ENCODE peak calls at places on chromosomes 13 and 19, in ten cellular contexts. One of them, this sample, is unnamed.

GRCh38 chr19:37654833-37655688 is at the start of gene ZFP30:
- DNase-seq in AG10803: peak
- DNase-seq in left lung: peak
- DNase-seq in suprapubic skin: peak
- DNase-seq in upper lobe of left lung: peak
- DNase-seq in ovary: peak
- DNase-seq in tibial nerve: peak
- DNase-seq in A549: peak
- DNase-seq in choroid plexus epithelial cell: peak
- DNase-seq in foreskin fibroblast: peak
- DNase-seq in this sample: peak

GRCh38 chr13:67097856-67098255 is 132.3 kb downstream of the PCDH9 start:
- DNase-seq in upper lobe of left lung: no peak
- DNase-seq in A549: no peak
- DNase-seq in AG10803: no peak
- DNase-seq in left lung: no peak
- DNase-seq in ovary: no peak
- DNase-seq in choroid plexus epithelial cell: no peak
- DNase-seq in tibial nerve: no peak
- DNase-seq in suprapubic skin: no peak
- DNase-seq in foreskin fibroblast: no peak
- DNase-seq in this sample: no peak

GRCh38 chr13:27868639-27869435 is 51.0 kb upstream of the PDX1 start:
- DNase-seq in foreskin fibroblast: peak
- DNase-seq in tibial nerve: no peak
- DNase-seq in AG10803: peak
- DNase-seq in A549: peak
- DNase-seq in upper lobe of left lung: no peak
- DNase-seq in suprapubic skin: no peak
- DNase-seq in choroid plexus epithelial cell: peak
- DNase-seq in left lung: no peak
- DNase-seq in ovary: no peak
- DNase-seq in this sample: no peak

GRCh38 chr13:112341446-112341845 is 34.7 kb upstream of the SPACA7 start:
- DNase-seq in foreskin fibroblast: no peak
- DNase-seq in choroid plexus epithelial cell: no peak
- DNase-seq in left lung: no peak
- DNase-seq in AG10803: no peak
- DNase-seq in tibial nerve: no peak
- DNase-seq in upper lobe of left lung: no peak
- DNase-seq in suprapubic skin: no peak
- DNase-seq in ovary: no peak
- DNase-seq in A549: no peak
- DNase-seq in this sample: no peak

GRCh38 chr19:46076951-46077814 is 36.4 kb upstream of the IGFL4 start:
- DNase-seq in foreskin fibroblast: peak
- DNase-seq in AG10803: peak
- DNase-seq in suprapubic skin: no peak
- DNase-seq in choroid plexus epithelial cell: peak
- DNase-seq in A549: peak
- DNase-seq in left lung: no peak
- DNase-seq in upper lobe of left lung: peak
- DNase-seq in ovary: no peak
- DNase-seq in tibial nerve: peak
- DNase-seq in this sample: no peak

GRCh38 chr19:32018014-32018413 is 327.4 kb upstream of the ZNF507 start:
- DNase-seq in left lung: no peak
- DNase-seq in AG10803: peak
- DNase-seq in suprapubic skin: no peak
- DNase-seq in tibial nerve: peak
- DNase-seq in A549: no peak
- DNase-seq in foreskin fibroblast: peak
- DNase-seq in ovary: peak
- DNase-seq in choroid plexus epithelial cell: peak
- DNase-seq in upper lobe of left lung: no peak
- DNase-seq in this sample: no peak

GRCh38 chr13:110161112-110161897 is 145.7 kb downstream of the COL4A1 start:
- DNase-seq in suprapubic skin: no peak
- DNase-seq in left lung: peak
- DNase-seq in A549: no peak
- DNase-seq in tibial nerve: peak
- DNase-seq in ovary: no peak
- DNase-seq in AG10803: no peak
- DNase-seq in foreskin fibroblast: no peak
- DNase-seq in upper lobe of left lung: no peak
- DNase-seq in choroid plexus epithelial cell: no peak
- DNase-seq in this sample: no peak

GRCh38 chr19:11659612-11660011 is 62.3 kb downstream of the ZNF627 start:
- DNase-seq in left lung: no peak
- DNase-seq in AG10803: peak
- DNase-seq in suprapubic skin: no peak
- DNase-seq in A549: no peak
- DNase-seq in foreskin fibroblast: peak
- DNase-seq in choroid plexus epithelial cell: peak
- DNase-seq in upper lobe of left lung: no peak
- DNase-seq in ovary: no peak
- DNase-seq in tibial nerve: no peak
- DNase-seq in this sample: no peak

GRCh38 chr13:51541809-51542258 is 42.4 kb upstream of the WDFY2 start:
- DNase-seq in A549: peak
- DNase-seq in suprapubic skin: no peak
- DNase-seq in left lung: no peak
- DNase-seq in AG10803: no peak
- DNase-seq in foreskin fibroblast: no peak
- DNase-seq in upper lobe of left lung: no peak
- DNase-seq in tibial nerve: no peak
- DNase-seq in choroid plexus epithelial cell: no peak
- DNase-seq in ovary: no peak
- DNase-seq in this sample: no peak

GRCh38 chr13:49810464-49810824 is 18.0 kb upstream of the KPNA3 start:
- DNase-seq in foreskin fibroblast: no peak
- DNase-seq in choroid plexus epithelial cell: no peak
- DNase-seq in left lung: no peak
- DNase-seq in AG10803: no peak
- DNase-seq in ovary: no peak
- DNase-seq in tibial nerve: no peak
- DNase-seq in suprapubic skin: no peak
- DNase-seq in A549: no peak
- DNase-seq in upper lobe of left lung: no peak
- DNase-seq in this sample: no peak

GRCh38 chr13:26695360-26695705 is 65.3 kb downstream of the GPR12 start:
- DNase-seq in choroid plexus epithelial cell: no peak
- DNase-seq in AG10803: peak
- DNase-seq in suprapubic skin: no peak
- DNase-seq in ovary: no peak
- DNase-seq in A549: no peak
- DNase-seq in foreskin fibroblast: peak
- DNase-seq in left lung: no peak
- DNase-seq in tibial nerve: no peak
- DNase-seq in upper lobe of left lung: peak
- DNase-seq in this sample: no peak

GRCh38 chr13:106555631-106556328 is 12.2 kb downstream of the ARGLU1 start:
- DNase-seq in upper lobe of left lung: no peak
- DNase-seq in left lung: no peak
- DNase-seq in AG10803: no peak
- DNase-seq in ovary: no peak
- DNase-seq in tibial nerve: no peak
- DNase-seq in A549: no peak
- DNase-seq in foreskin fibroblast: peak
- DNase-seq in suprapubic skin: no peak
- DNase-seq in choroid plexus epithelial cell: peak
- DNase-seq in this sample: no peak

GRCh38 chr13:74966814-74967213 is 515.2 kb downstream of the TBC1D4 start:
- DNase-seq in choroid plexus epithelial cell: peak
- DNase-seq in foreskin fibroblast: peak
- DNase-seq in AG10803: peak
- DNase-seq in upper lobe of left lung: no peak
- DNase-seq in ovary: no peak
- DNase-seq in tibial nerve: no peak
- DNase-seq in left lung: no peak
- DNase-seq in A549: no peak
- DNase-seq in suprapubic skin: no peak
- DNase-seq in this sample: no peak

GRCh38 chr13:44128522-44128921 is 245.1 kb upstream of the SERP2 start:
- DNase-seq in upper lobe of left lung: no peak
- DNase-seq in tibial nerve: no peak
- DNase-seq in A549: no peak
- DNase-seq in suprapubic skin: no peak
- DNase-seq in AG10803: peak
- DNase-seq in left lung: no peak
- DNase-seq in choroid plexus epithelial cell: no peak
- DNase-seq in foreskin fibroblast: peak
- DNase-seq in ovary: no peak
- DNase-seq in this sample: no peak
- TF ChIP-seq CTCF in upper lobe of left lung: no peak
- TF ChIP-seq CTCF in tibial nerve: no peak
- TF ChIP-seq CTCF in A549: no peak
- TF ChIP-seq CTCF in suprapubic skin: no peak
- TF ChIP-seq CTCF in AG10803: peak
- TF ChIP-seq CTCF in left lung: no peak
- TF ChIP-seq CTCF in choroid plexus epithelial cell: no peak
- TF ChIP-seq CTCF in foreskin fibroblast: no peak
- TF ChIP-seq CTCF in ovary: no peak
- TF ChIP-seq CTCF in this sample: no peak

DNA sequence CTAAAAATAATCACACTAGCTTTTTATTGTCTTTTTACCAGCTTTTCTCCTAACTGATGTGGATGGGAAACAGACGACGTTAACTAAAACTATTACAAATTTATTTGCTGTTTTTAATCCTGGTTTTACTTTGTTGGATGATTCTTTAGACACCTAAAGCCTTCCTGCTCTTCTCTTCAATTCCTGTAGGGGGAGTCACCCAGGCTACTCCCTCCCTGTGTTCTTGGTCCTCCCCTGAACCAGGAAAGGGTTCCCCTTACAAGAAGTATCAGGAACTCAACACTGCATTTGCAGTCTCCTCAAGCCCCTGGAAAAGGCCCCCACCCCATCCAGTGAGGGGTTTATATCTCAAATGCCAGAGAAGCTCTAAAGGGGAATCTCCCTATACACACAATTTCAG is 206.1 kb downstream of the SUCLA2 start:
- DNase-seq in tibial nerve: no peak
- DNase-seq in choroid plexus epithelial cell: peak
- DNase-seq in A549: peak
- DNase-seq in upper lobe of left lung: no peak
- DNase-seq in left lung: no peak
- DNase-seq in suprapubic skin: no peak
- DNase-seq in ovary: no peak
- DNase-seq in foreskin fibroblast: peak
- DNase-seq in AG10803: peak
- DNase-seq in this sample: no peak
- TF ChIP-seq CTCF in tibial nerve: no peak
- TF ChIP-seq CTCF in choroid plexus epithelial cell: peak
- TF ChIP-seq CTCF in A549: no peak
- TF ChIP-seq CTCF in upper lobe of left lung: no peak
- TF ChIP-seq CTCF in left lung: peak
- TF ChIP-seq CTCF in suprapubic skin: no peak
- TF ChIP-seq CTCF in ovary: no peak
- TF ChIP-seq CTCF in foreskin fibroblast: peak
- TF ChIP-seq CTCF in AG10803: peak
- TF ChIP-seq CTCF in this sample: no peak

GRCh38 chr13:60922526-60923231 is 493.0 kb downstream of the PCDH20 start:
- DNase-seq in left lung: no peak
- DNase-seq in AG10803: no peak
- DNase-seq in ovary: no peak
- DNase-seq in A549: no peak
- DNase-seq in suprapubic skin: no peak
- DNase-seq in upper lobe of left lung: no peak
- DNase-seq in tibial nerve: no peak
- DNase-seq in choroid plexus epithelial cell: no peak
- DNase-seq in foreskin fibroblast: no peak
- DNase-seq in this sample: no peak
- TF ChIP-seq CTCF in left lung: no peak
- TF ChIP-seq CTCF in AG10803: no peak
- TF ChIP-seq CTCF in ovary: no peak
- TF ChIP-seq CTCF in A549: no peak
- TF ChIP-seq CTCF in suprapubic skin: no peak
- TF ChIP-seq CTCF in upper lobe of left lung: no peak
- TF ChIP-seq CTCF in tibial nerve: no peak
- TF ChIP-seq CTCF in choroid plexus epithelial cell: no peak
- TF ChIP-seq CTCF in foreskin fibroblast: no peak
- TF ChIP-seq CTCF in this sample: no peak

DNA sequence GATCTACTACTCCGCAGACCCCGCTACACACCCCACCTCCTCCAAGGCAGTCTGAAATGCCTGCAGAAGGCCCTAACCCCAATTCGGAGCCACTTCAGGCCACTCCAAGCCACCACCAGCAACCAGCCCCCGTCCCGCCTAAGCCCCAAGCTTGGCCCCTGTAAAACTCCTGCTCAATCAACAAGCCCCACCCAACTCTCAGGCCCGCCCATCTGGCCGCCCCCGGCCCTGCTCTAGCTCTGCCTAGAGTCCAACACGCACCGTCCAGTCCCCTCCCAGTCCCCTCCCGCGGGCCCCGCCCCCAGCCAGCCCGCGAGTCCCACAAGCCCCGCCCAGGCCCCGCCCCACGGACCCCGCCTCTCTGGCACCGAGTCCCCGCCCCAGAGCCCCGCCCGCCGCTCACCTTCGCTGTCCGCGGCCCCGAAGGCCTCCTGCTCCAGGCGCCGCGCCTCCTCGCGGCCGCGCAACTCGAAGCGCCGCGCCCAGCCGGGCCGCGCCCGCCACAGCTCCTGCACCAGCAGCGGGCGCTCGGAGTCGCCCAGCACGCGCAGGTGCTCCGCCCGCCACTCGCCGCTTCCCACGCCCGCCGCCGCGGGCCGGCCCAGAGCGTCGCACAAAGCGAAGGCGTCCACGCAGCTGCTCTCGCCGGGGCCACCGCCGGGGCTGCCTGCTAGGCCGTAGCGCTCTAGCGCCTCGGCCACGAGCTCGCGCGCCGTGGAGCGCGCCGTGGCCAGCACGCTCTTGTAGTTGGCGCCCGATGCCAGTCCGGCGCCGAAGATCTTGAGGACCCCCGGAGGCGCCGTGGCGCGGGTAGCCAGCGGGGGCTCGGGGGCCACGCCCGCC is 1.6 kb downstream of the RASIP1 start:
- DNase-seq in suprapubic skin: peak
- DNase-seq in left lung: peak
- DNase-seq in AG10803: peak
- DNase-seq in upper lobe of left lung: peak
- DNase-seq in tibial nerve: peak
- DNase-seq in choroid plexus epithelial cell: peak
- DNase-seq in ovary: peak
- DNase-seq in A549: peak
- DNase-seq in foreskin fibroblast: peak
- DNase-seq in this sample: peak
- TF ChIP-seq CTCF in suprapubic skin: no peak
- TF ChIP-seq CTCF in left lung: no peak
- TF ChIP-seq CTCF in AG10803: no peak
- TF ChIP-seq CTCF in upper lobe of left lung: peak
- TF ChIP-seq CTCF in tibial nerve: peak
- TF ChIP-seq CTCF in choroid plexus epithelial cell: peak
- TF ChIP-seq CTCF in ovary: peak
- TF ChIP-seq CTCF in A549: peak
- TF ChIP-seq CTCF in foreskin fibroblast: no peak
- TF ChIP-seq CTCF in this sample: no peak

GRCh38 chr19:3275583-3276340 is 51.3 kb downstream of the CELF5 start:
- DNase-seq in left lung: peak
- DNase-seq in foreskin fibroblast: peak
- DNase-seq in A549: peak
- DNase-seq in suprapubic skin: no peak
- DNase-seq in ovary: peak
- DNase-seq in tibial nerve: peak
- DNase-seq in choroid plexus epithelial cell: peak
- DNase-seq in upper lobe of left lung: peak
- DNase-seq in AG10803: peak
- DNase-seq in this sample: peak
- TF ChIP-seq CTCF in left lung: no peak
- TF ChIP-seq CTCF in foreskin fibroblast: peak
- TF ChIP-seq CTCF in A549: peak
- TF ChIP-seq CTCF in suprapubic skin: no peak
- TF ChIP-seq CTCF in ovary: no peak
- TF ChIP-seq CTCF in tibial nerve: no peak
- TF ChIP-seq CTCF in choroid plexus epithelial cell: no peak
- TF ChIP-seq CTCF in upper lobe of left lung: no peak
- TF ChIP-seq CTCF in AG10803: no peak
- TF ChIP-seq CTCF in this sample: no peak